ENCODE peak calls at places on chromosomes 12 and 14, in four cellular contexts. E is SW480; K is bronchial epithelial cell; H is activated T-cell treated with anti-CD3 and anti-CD28 coated beads, Interleukin-2, amount 50 U/mL, for 72 hours. Z is an unnamed sample.

GRCh38 chr12:76259660-76260389 is 88.4 kb downstream of the BBS10 start:
- DNase-seq in E (no peak), K (peak; percentile 96), H (no peak), Z (no peak)

GRCh38 chr12:92717202-92717601 is 14.4 kb downstream of the PLEKHG7 start:
- DNase-seq in E (no peak), K (peak; percentile 20), H (no peak), Z (no peak)

GRCh38 chr14:53814371-53814770 is 142.3 kb downstream of the BMP4 start:
- DNase-seq in E (no peak), K (no peak), H (no peak), Z (no peak)

GRCh38 chr14:61516957-61517356 is 178.4 kb upstream of the HIF1A start:
- DNase-seq in E (no peak), K (no peak), H (no peak), Z (no peak)

GRCh38 chr14:31902002-31902401 is 175.1 kb upstream of the ARHGAP5 start:
- DNase-seq in E (peak; percentile 86), K (peak; percentile 93), H (no peak), Z (no peak)

GRCh38 chr14:102998393-102998792 is 59.0 kb downstream of the CDC42BPB start:
- DNase-seq in E (no peak), K (no peak), H (no peak), Z (no peak)

GRCh38 chr12:38374751-38375150 is 58.2 kb downstream of the ALG10B start:
- DNase-seq in E (no peak), K (peak; percentile 40), H (no peak), Z (no peak)

GRCh38 chr14:102474934-102475333 is 34.6 kb downstream of the ANKRD9 start:
- DNase-seq in E (no peak), K (no peak), H (no peak), Z (no peak)

GRCh38 chr12:2228535-2228934 is 175.7 kb downstream of the CACNA1C start:
- DNase-seq in E (no peak), K (no peak), H (no peak), Z (no peak)

Z was measured in GM13976.